ENCODE peak calls at places on chromosomes 13 and 19, in four cellular contexts. One of them, this sample, is unnamed.
A peak's percentile ranks its signal among the peaks of the same experiment; 100 is the strongest.

GRCh38 chr13:26213982-26214381 is 8.1 kb downstream of the RNF6 start:
- DNase-seq in NCI-H510A treated with DMSO at 0.1 percent for 48 hours: no peak
- DNase-seq in stimulated activated CD4-positive, alpha-beta T cell treated with anti-CD3 and anti-CD28 coated beads, Interleukin-4, amount 100 ng/mL, for 24 hours: no peak
- DNase-seq in fibroblast of gingiva: no peak
- DNase-seq in this sample: no peak

GRCh38 chr19:43623889-43624670 is 4.7 kb upstream of the ZNF428 start:
- DNase-seq in NCI-H510A treated with DMSO at 0.1 percent for 48 hours: no peak
- DNase-seq in stimulated activated CD4-positive, alpha-beta T cell treated with anti-CD3 and anti-CD28 coated beads, Interleukin-4, amount 100 ng/mL, for 24 hours: no peak
- DNase-seq in fibroblast of gingiva: no peak
- DNase-seq in this sample: no peak

GRCh38 chr19:33249740-33250366 is 24.2 kb upstream of the SLC7A10 start:
- DNase-seq in NCI-H510A treated with DMSO at 0.1 percent for 48 hours: no peak
- DNase-seq in stimulated activated CD4-positive, alpha-beta T cell treated with anti-CD3 and anti-CD28 coated beads, Interleukin-4, amount 100 ng/mL, for 24 hours: no peak
- DNase-seq in fibroblast of gingiva: no peak
- DNase-seq in this sample: no peak

GRCh38 chr19:55640577-55641375 is at the start of gene ZNF580:
- DNase-seq in NCI-H510A treated with DMSO at 0.1 percent for 48 hours: peak; percentile 73
- DNase-seq in stimulated activated CD4-positive, alpha-beta T cell treated with anti-CD3 and anti-CD28 coated beads, Interleukin-4, amount 100 ng/mL, for 24 hours: peak; percentile 62
- DNase-seq in fibroblast of gingiva: peak; percentile 87
- DNase-seq in this sample: peak; percentile 62

GRCh38 chr13:99265823-99266426 is 7.7 kb upstream of the GPR18 start:
- DNase-seq in NCI-H510A treated with DMSO at 0.1 percent for 48 hours: peak; percentile 54
- DNase-seq in stimulated activated CD4-positive, alpha-beta T cell treated with anti-CD3 and anti-CD28 coated beads, Interleukin-4, amount 100 ng/mL, for 24 hours: no peak
- DNase-seq in fibroblast of gingiva: peak; percentile 51
- DNase-seq in this sample: peak; percentile 82

GRCh38 chr13:30826911-30827577 is 79.0 kb upstream of the MEDAG start:
- DNase-seq in NCI-H510A treated with DMSO at 0.1 percent for 48 hours: no peak
- DNase-seq in stimulated activated CD4-positive, alpha-beta T cell treated with anti-CD3 and anti-CD28 coated beads, Interleukin-4, amount 100 ng/mL, for 24 hours: no peak
- DNase-seq in fibroblast of gingiva: no peak
- DNase-seq in this sample: no peak

GRCh38 chr13:79385694-79386093 is 20.4 kb downstream of the RBM26 start:
- DNase-seq in NCI-H510A treated with DMSO at 0.1 percent for 48 hours: no peak
- DNase-seq in stimulated activated CD4-positive, alpha-beta T cell treated with anti-CD3 and anti-CD28 coated beads, Interleukin-4, amount 100 ng/mL, for 24 hours: peak; percentile 44
- DNase-seq in fibroblast of gingiva: no peak
- DNase-seq in this sample: peak; percentile 51

GRCh38 chr13:44306401-44307192 is 67.0 kb upstream of the SERP2 start:
- DNase-seq in NCI-H510A treated with DMSO at 0.1 percent for 48 hours: peak; percentile 2
- DNase-seq in stimulated activated CD4-positive, alpha-beta T cell treated with anti-CD3 and anti-CD28 coated beads, Interleukin-4, amount 100 ng/mL, for 24 hours: no peak
- DNase-seq in fibroblast of gingiva: peak; percentile 78
- DNase-seq in this sample: peak; percentile 20

GRCh38 chr19:51207747-51208146 is 17.1 kb upstream of the CD33 start:
- DNase-seq in NCI-H510A treated with DMSO at 0.1 percent for 48 hours: no peak
- DNase-seq in stimulated activated CD4-positive, alpha-beta T cell treated with anti-CD3 and anti-CD28 coated beads, Interleukin-4, amount 100 ng/mL, for 24 hours: no peak
- DNase-seq in fibroblast of gingiva: no peak
- DNase-seq in this sample: no peak

GRCh38 chr19:32178841-32179410 is 166.5 kb upstream of the ZNF507 start:
- DNase-seq in NCI-H510A treated with DMSO at 0.1 percent for 48 hours: no peak
- DNase-seq in stimulated activated CD4-positive, alpha-beta T cell treated with anti-CD3 and anti-CD28 coated beads, Interleukin-4, amount 100 ng/mL, for 24 hours: no peak
- DNase-seq in fibroblast of gingiva: no peak
- DNase-seq in this sample: no peak

GRCh38 chr13:85755123-85755522 is 44.1 kb downstream of the SLITRK6 start:
- DNase-seq in NCI-H510A treated with DMSO at 0.1 percent for 48 hours: no peak
- DNase-seq in stimulated activated CD4-positive, alpha-beta T cell treated with anti-CD3 and anti-CD28 coated beads, Interleukin-4, amount 100 ng/mL, for 24 hours: no peak
- DNase-seq in fibroblast of gingiva: no peak
- DNase-seq in this sample: no peak

GRCh38 chr19:53422551-53422950 is 9.2 kb upstream of the ZNF761 start:
- DNase-seq in NCI-H510A treated with DMSO at 0.1 percent for 48 hours: no peak
- DNase-seq in stimulated activated CD4-positive, alpha-beta T cell treated with anti-CD3 and anti-CD28 coated beads, Interleukin-4, amount 100 ng/mL, for 24 hours: no peak
- DNase-seq in fibroblast of gingiva: no peak
- DNase-seq in this sample: no peak

GRCh38 chr19:33368074-33368864 is 5.2 kb upstream of the CEBPG start:
- DNase-seq in NCI-H510A treated with DMSO at 0.1 percent for 48 hours: no peak
- DNase-seq in stimulated activated CD4-positive, alpha-beta T cell treated with anti-CD3 and anti-CD28 coated beads, Interleukin-4, amount 100 ng/mL, for 24 hours: no peak
- DNase-seq in fibroblast of gingiva: no peak
- DNase-seq in this sample: no peak

GRCh38 chr19:42850981-42851717 is 28.4 kb downstream of the PSG1 start:
- DNase-seq in NCI-H510A treated with DMSO at 0.1 percent for 48 hours: no peak
- DNase-seq in stimulated activated CD4-positive, alpha-beta T cell treated with anti-CD3 and anti-CD28 coated beads, Interleukin-4, amount 100 ng/mL, for 24 hours: no peak
- DNase-seq in fibroblast of gingiva: peak; percentile 95
- DNase-seq in this sample: peak; percentile 94

GRCh38 chr13:41454170-41454569 is 3.2 kb upstream of the RGCC start:
- DNase-seq in NCI-H510A treated with DMSO at 0.1 percent for 48 hours: no peak
- DNase-seq in stimulated activated CD4-positive, alpha-beta T cell treated with anti-CD3 and anti-CD28 coated beads, Interleukin-4, amount 100 ng/mL, for 24 hours: no peak
- DNase-seq in fibroblast of gingiva: no peak
- DNase-seq in this sample: no peak

GRCh38 chr19:47109541-47110375 is 3.8 kb downstream of the ZC3H4 start:
- DNase-seq in NCI-H510A treated with DMSO at 0.1 percent for 48 hours: peak; percentile 10
- DNase-seq in stimulated activated CD4-positive, alpha-beta T cell treated with anti-CD3 and anti-CD28 coated beads, Interleukin-4, amount 100 ng/mL, for 24 hours: peak; percentile 74
- DNase-seq in fibroblast of gingiva: peak; percentile 66
- DNase-seq in this sample: peak; percentile 74

GRCh38 chr19:1214862-1215731 is 9.5 kb downstream of the STK11 start:
- DNase-seq in NCI-H510A treated with DMSO at 0.1 percent for 48 hours: no peak
- DNase-seq in stimulated activated CD4-positive, alpha-beta T cell treated with anti-CD3 and anti-CD28 coated beads, Interleukin-4, amount 100 ng/mL, for 24 hours: no peak
- DNase-seq in fibroblast of gingiva: peak; percentile 66
- DNase-seq in this sample: peak; percentile 46

GRCh38 chr13:49400755-49401659 is 42.9 kb downstream of the CAB39L start:
- DNase-seq in NCI-H510A treated with DMSO at 0.1 percent for 48 hours: peak; percentile 46
- DNase-seq in stimulated activated CD4-positive, alpha-beta T cell treated with anti-CD3 and anti-CD28 coated beads, Interleukin-4, amount 100 ng/mL, for 24 hours: no peak
- DNase-seq in fibroblast of gingiva: peak; percentile 51
- DNase-seq in this sample: no peak

GRCh38 chr19:18966304-18966703 is 25.3 kb upstream of the HOMER3 start:
- DNase-seq in NCI-H510A treated with DMSO at 0.1 percent for 48 hours: peak; percentile 23
- DNase-seq in stimulated activated CD4-positive, alpha-beta T cell treated with anti-CD3 and anti-CD28 coated beads, Interleukin-4, amount 100 ng/mL, for 24 hours: no peak
- DNase-seq in fibroblast of gingiva: no peak
- DNase-seq in this sample: no peak

GRCh38 chr13:110869805-110870706 is 44.8 kb downstream of the ANKRD10 start:
- DNase-seq in NCI-H510A treated with DMSO at 0.1 percent for 48 hours: no peak
- DNase-seq in stimulated activated CD4-positive, alpha-beta T cell treated with anti-CD3 and anti-CD28 coated beads, Interleukin-4, amount 100 ng/mL, for 24 hours: peak; percentile 11
- DNase-seq in fibroblast of gingiva: peak; percentile 99
- DNase-seq in this sample: peak; percentile 100

GRCh38 chr13:38743499-38743898 is 56.6 kb downstream of the FREM2 start:
- DNase-seq in NCI-H510A treated with DMSO at 0.1 percent for 48 hours: no peak
- DNase-seq in stimulated activated CD4-positive, alpha-beta T cell treated with anti-CD3 and anti-CD28 coated beads, Interleukin-4, amount 100 ng/mL, for 24 hours: no peak
- DNase-seq in fibroblast of gingiva: no peak
- DNase-seq in this sample: no peak

This sample was measured in lung microvascular endothelial cell.